ENCODE peak calls at places on chromosomes 1 and 21, in eight cellular contexts. A is NCI-H1105 treated with DMSO at 0.1 percent for 48 hours; Q is stimulated activated CD8-positive, alpha-beta memory T cell treated with anti-CD3 and anti-CD28 coated beads, Interleukin-7, amount 100 ng/mL, for 1 hour; S is CD4-positive, alpha-beta T cell; G is AG08395; I is CMK; P is AG20443; Z is activated T-helper 1 cell treated with anti-CD3 and anti-CD28 coated beads, Interleukin-12 subunit alpha, Interleukin-12 subunit beta, Interleukin-2, Interleukin-4 antibody, amounts not matched to agents 30 ng/mL and 10 ng/mL and 1 ng/mL, durations not matched to agents 14 hours and 24 hours and 36 hours. E is an unnamed sample.

GRCh38 chr1:119703666-119704450 is 7.9 kb upstream of the PHGDH start:
- DNase-seq in G (no peak), Q (no peak), Z (no peak), S (no peak), A (no peak), I (no peak), P (no peak), E (no peak)

GRCh38 chr1:25668931-25669573 is 52.5 kb downstream of the MAN1C1 start:
- DNase-seq in P (no peak), Z (no peak), A (no peak), S (no peak), I (no peak), G (no peak), Q (no peak), E (no peak)

GRCh38 chr1:204427302-204427701 is 15.7 kb upstream of the PPP1R15B start:
- DNase-seq in G (no peak), A (no peak), I (no peak), Q (no peak), P (no peak), Z (no peak), S (no peak), E (no peak)

GRCh38 chr21:35738342-35738961 is 321.9 kb downstream of the SETD4 start:
- DNase-seq in Z (no peak), Q (no peak), S (no peak), A (peak), I (no peak), G (peak), P (peak), E (peak)

GRCh38 chr1:92951141-92951582 is 10.1 kb downstream of the DIPK1A start:
- DNase-seq in S (no peak), P (peak), G (peak), A (no peak), Q (no peak), I (no peak), Z (peak), E (no peak)

GRCh38 chr1:23657659-23658275 is 33.8 kb upstream of the RPL11 start:
- DNase-seq in G (peak), Z (peak), Q (peak), A (no peak), P (peak), S (peak), I (peak), E (peak)

GRCh38 chr21:31354604-31355443 is 10.8 kb upstream of the TIAM1 start:
- DNase-seq in P (peak), Q (peak), Z (peak), G (peak), A (no peak), I (no peak), S (peak), E (no peak)

GRCh38 chr1:97603776-97604175 is 317.1 kb downstream of the DPYD start:
- DNase-seq in I (no peak), Q (no peak), Z (no peak), S (no peak), P (no peak), G (no peak), A (peak), E (no peak)

GRCh38 chr1:193537266-193538003 is 351.0 kb upstream of the B3GALT2 start:
- DNase-seq in A (no peak), S (peak), Z (peak), G (no peak), I (no peak), P (no peak), Q (no peak), E (no peak)

GRCh38 chr1:95183952-95184351 is 50.1 kb upstream of the RWDD3 start:
- DNase-seq in P (no peak), Q (no peak), I (no peak), G (no peak), Z (no peak), A (no peak), S (no peak), E (no peak)

GRCh38 chr1:4203501-4203900 is 303.4 kb upstream of the C1orf174 start:
- DNase-seq in I (no peak), Q (no peak), G (no peak), Z (no peak), S (no peak), A (no peak), P (no peak), E (no peak)